ENCODE peak calls at places on chromosomes 16 and 17, in eight cellular contexts. One of them, this sample, is unnamed.

GRCh38 chr17:35056013-35056412 is 7.5 kb downstream of the RFFL start:
- DNase-seq in HCT116: no peak
- DNase-seq in cardiac muscle cell: no peak
- DNase-seq in neural progenitor cell: peak
- DNase-seq in psoas muscle: no peak
- DNase-seq in right lobe of liver: no peak
- DNase-seq in heart right ventricle: no peak
- DNase-seq in fibroblast of pulmonary artery: no peak
- DNase-seq in this sample: no peak

GRCh38 chr17:34369196-34369500 is 6.1 kb upstream of the CCL1 start:
- DNase-seq in HCT116: no peak
- DNase-seq in cardiac muscle cell: no peak
- DNase-seq in neural progenitor cell: no peak
- DNase-seq in psoas muscle: no peak
- DNase-seq in right lobe of liver: no peak
- DNase-seq in heart right ventricle: no peak
- DNase-seq in fibroblast of pulmonary artery: no peak
- DNase-seq in this sample: no peak

GRCh38 chr17:69523252-69523861 is 108.9 kb downstream of the MAP2K6 start:
- DNase-seq in HCT116: peak
- DNase-seq in cardiac muscle cell: peak
- DNase-seq in neural progenitor cell: peak
- DNase-seq in psoas muscle: no peak
- DNase-seq in right lobe of liver: no peak
- DNase-seq in heart right ventricle: peak
- DNase-seq in fibroblast of pulmonary artery: peak
- DNase-seq in this sample: peak

GRCh38 chr16:56675685-56676210 is 6.1 kb downstream of the MT1H start:
- DNase-seq in HCT116: no peak
- DNase-seq in cardiac muscle cell: no peak
- DNase-seq in neural progenitor cell: no peak
- DNase-seq in psoas muscle: no peak
- DNase-seq in right lobe of liver: no peak
- DNase-seq in heart right ventricle: no peak
- DNase-seq in fibroblast of pulmonary artery: no peak
- DNase-seq in this sample: no peak

GRCh38 chr16:49556252-49557069 is 182.9 kb downstream of the C16orf78 start:
- DNase-seq in HCT116: peak
- DNase-seq in cardiac muscle cell: peak
- DNase-seq in neural progenitor cell: peak
- DNase-seq in psoas muscle: no peak
- DNase-seq in right lobe of liver: no peak
- DNase-seq in heart right ventricle: no peak
- DNase-seq in fibroblast of pulmonary artery: peak
- DNase-seq in this sample: peak

GRCh38 chr16:79334127-79334526 is 266.4 kb downstream of the MAF start:
- DNase-seq in HCT116: no peak
- DNase-seq in cardiac muscle cell: peak
- DNase-seq in neural progenitor cell: peak
- DNase-seq in psoas muscle: no peak
- DNase-seq in right lobe of liver: no peak
- DNase-seq in heart right ventricle: no peak
- DNase-seq in fibroblast of pulmonary artery: no peak
- DNase-seq in this sample: no peak

GRCh38 chr16:58222532-58223316 is 24.8 kb upstream of the CSNK2A2 start:
- DNase-seq in HCT116: peak
- DNase-seq in cardiac muscle cell: no peak
- DNase-seq in neural progenitor cell: no peak
- DNase-seq in psoas muscle: no peak
- DNase-seq in right lobe of liver: peak
- DNase-seq in heart right ventricle: no peak
- DNase-seq in fibroblast of pulmonary artery: peak
- DNase-seq in this sample: peak

GRCh38 chr17:58184308-58184985 is 8.1 kb upstream of the EPX start:
- DNase-seq in HCT116: peak
- DNase-seq in cardiac muscle cell: no peak
- DNase-seq in neural progenitor cell: peak
- DNase-seq in psoas muscle: no peak
- DNase-seq in right lobe of liver: no peak
- DNase-seq in heart right ventricle: no peak
- DNase-seq in fibroblast of pulmonary artery: peak
- DNase-seq in this sample: peak

GRCh38 chr17:40980594-40980993 is 3.5 kb downstream of the KRT40 start:
- DNase-seq in HCT116: no peak
- DNase-seq in cardiac muscle cell: peak
- DNase-seq in neural progenitor cell: no peak
- DNase-seq in psoas muscle: peak
- DNase-seq in right lobe of liver: no peak
- DNase-seq in heart right ventricle: no peak
- DNase-seq in fibroblast of pulmonary artery: peak
- DNase-seq in this sample: peak

GRCh38 chr16:85208181-85208580 is 95.9 kb upstream of the CIBAR2 start:
- DNase-seq in HCT116: no peak
- DNase-seq in cardiac muscle cell: no peak
- DNase-seq in neural progenitor cell: no peak
- DNase-seq in psoas muscle: no peak
- DNase-seq in right lobe of liver: no peak
- DNase-seq in heart right ventricle: no peak
- DNase-seq in fibroblast of pulmonary artery: no peak
- DNase-seq in this sample: no peak

GRCh38 chr17:57834146-57834741 is 15.6 kb downstream of the MRPS23 start:
- DNase-seq in HCT116: no peak
- DNase-seq in cardiac muscle cell: no peak
- DNase-seq in neural progenitor cell: peak
- DNase-seq in psoas muscle: peak
- DNase-seq in right lobe of liver: no peak
- DNase-seq in heart right ventricle: no peak
- DNase-seq in fibroblast of pulmonary artery: no peak
- DNase-seq in this sample: peak

GRCh38 chr17:2239882-2240430 is 63.6 kb downstream of the SMG6 start:
- DNase-seq in HCT116: no peak
- DNase-seq in cardiac muscle cell: no peak
- DNase-seq in neural progenitor cell: no peak
- DNase-seq in psoas muscle: peak
- DNase-seq in right lobe of liver: no peak
- DNase-seq in heart right ventricle: peak
- DNase-seq in fibroblast of pulmonary artery: peak
- DNase-seq in this sample: peak

GRCh38 chr17:40517981-40518380 is 16.6 kb upstream of the TNS4 start:
- DNase-seq in HCT116: no peak
- DNase-seq in cardiac muscle cell: no peak
- DNase-seq in neural progenitor cell: no peak
- DNase-seq in psoas muscle: no peak
- DNase-seq in right lobe of liver: no peak
- DNase-seq in heart right ventricle: no peak
- DNase-seq in fibroblast of pulmonary artery: no peak
- DNase-seq in this sample: no peak

GRCh38 chr16:30003670-30004423 is 7.0 kb downstream of the DOC2A start:
- DNase-seq in HCT116: no peak
- DNase-seq in cardiac muscle cell: no peak
- DNase-seq in neural progenitor cell: no peak
- DNase-seq in psoas muscle: peak
- DNase-seq in right lobe of liver: no peak
- DNase-seq in heart right ventricle: no peak
- DNase-seq in fibroblast of pulmonary artery: no peak
- DNase-seq in this sample: no peak

GRCh38 chr16:63361032-63361624 is 1324.9 kb upstream of the CDH8 start:
- DNase-seq in HCT116: peak
- DNase-seq in cardiac muscle cell: peak
- DNase-seq in neural progenitor cell: peak
- DNase-seq in psoas muscle: no peak
- DNase-seq in right lobe of liver: no peak
- DNase-seq in heart right ventricle: no peak
- DNase-seq in fibroblast of pulmonary artery: peak
- DNase-seq in this sample: peak

GRCh38 chr17:50839591-50840310 is 4.4 kb downstream of the WFIKKN2 start:
- DNase-seq in HCT116: no peak
- DNase-seq in cardiac muscle cell: no peak
- DNase-seq in neural progenitor cell: no peak
- DNase-seq in psoas muscle: no peak
- DNase-seq in right lobe of liver: no peak
- DNase-seq in heart right ventricle: no peak
- DNase-seq in fibroblast of pulmonary artery: no peak
- DNase-seq in this sample: no peak

DNA sequence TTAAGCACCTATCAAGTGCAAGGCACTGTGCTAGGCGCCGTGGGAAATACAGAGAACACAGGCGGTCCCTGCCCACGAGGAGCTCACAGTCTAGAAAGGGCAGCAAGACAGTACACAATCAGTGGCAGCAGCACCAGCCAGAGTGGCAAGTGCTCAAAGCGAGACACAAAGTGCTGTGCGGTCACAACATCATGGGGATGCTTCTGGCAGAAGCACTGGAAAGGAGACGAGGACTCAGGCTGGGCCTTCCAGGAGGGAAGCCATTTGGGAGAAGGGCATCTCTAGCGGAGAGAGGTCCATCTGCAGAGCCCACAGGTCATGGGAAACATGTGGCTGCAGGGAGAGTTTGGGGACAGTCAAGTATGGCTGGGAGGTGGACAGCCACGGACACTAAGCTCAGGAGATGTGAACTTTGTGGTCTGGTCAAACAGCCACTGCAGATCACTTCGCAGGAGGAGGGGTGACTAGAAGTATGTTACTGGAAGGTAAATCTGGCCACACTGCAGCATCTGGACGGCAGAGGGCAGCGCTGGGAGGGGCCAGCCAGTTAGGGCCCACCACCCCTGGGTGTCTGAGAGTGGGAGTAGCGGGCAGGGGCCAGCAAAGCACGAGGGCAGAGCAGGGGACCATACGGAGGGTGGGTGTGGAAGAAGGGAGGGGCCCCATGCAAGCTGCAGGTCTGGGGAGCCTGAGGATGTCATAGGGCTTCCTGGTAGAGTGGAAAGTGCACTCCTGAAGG is 71.1 kb downstream of the N4BP1 start:
- DNase-seq in HCT116: no peak
- DNase-seq in cardiac muscle cell: peak
- DNase-seq in neural progenitor cell: peak
- DNase-seq in psoas muscle: no peak
- DNase-seq in right lobe of liver: no peak
- DNase-seq in heart right ventricle: no peak
- DNase-seq in fibroblast of pulmonary artery: no peak
- DNase-seq in this sample: peak
- TF ChIP-seq CTCF in HCT116: no peak
- TF ChIP-seq CTCF in cardiac muscle cell: peak
- TF ChIP-seq CTCF in neural progenitor cell: peak
- TF ChIP-seq CTCF in psoas muscle: no peak
- TF ChIP-seq CTCF in right lobe of liver: peak
- TF ChIP-seq CTCF in heart right ventricle: peak
- TF ChIP-seq CTCF in fibroblast of pulmonary artery: peak
- TF ChIP-seq CTCF in this sample: peak

GRCh38 chr16:50669741-50670140 is 11.4 kb downstream of the SNX20 start:
- DNase-seq in HCT116: no peak
- DNase-seq in cardiac muscle cell: no peak
- DNase-seq in neural progenitor cell: no peak
- DNase-seq in psoas muscle: no peak
- DNase-seq in right lobe of liver: no peak
- DNase-seq in heart right ventricle: no peak
- DNase-seq in fibroblast of pulmonary artery: no peak
- DNase-seq in this sample: no peak
- H3K4me3 ChIP-seq in HCT116: no peak
- H3K4me3 ChIP-seq in cardiac muscle cell: no peak
- H3K4me3 ChIP-seq in neural progenitor cell: no peak
- H3K4me3 ChIP-seq in psoas muscle: no peak
- H3K4me3 ChIP-seq in right lobe of liver: no peak
- H3K4me3 ChIP-seq in heart right ventricle: no peak
- H3K4me3 ChIP-seq in fibroblast of pulmonary artery: no peak
- H3K4me3 ChIP-seq in this sample: no peak

DNA sequence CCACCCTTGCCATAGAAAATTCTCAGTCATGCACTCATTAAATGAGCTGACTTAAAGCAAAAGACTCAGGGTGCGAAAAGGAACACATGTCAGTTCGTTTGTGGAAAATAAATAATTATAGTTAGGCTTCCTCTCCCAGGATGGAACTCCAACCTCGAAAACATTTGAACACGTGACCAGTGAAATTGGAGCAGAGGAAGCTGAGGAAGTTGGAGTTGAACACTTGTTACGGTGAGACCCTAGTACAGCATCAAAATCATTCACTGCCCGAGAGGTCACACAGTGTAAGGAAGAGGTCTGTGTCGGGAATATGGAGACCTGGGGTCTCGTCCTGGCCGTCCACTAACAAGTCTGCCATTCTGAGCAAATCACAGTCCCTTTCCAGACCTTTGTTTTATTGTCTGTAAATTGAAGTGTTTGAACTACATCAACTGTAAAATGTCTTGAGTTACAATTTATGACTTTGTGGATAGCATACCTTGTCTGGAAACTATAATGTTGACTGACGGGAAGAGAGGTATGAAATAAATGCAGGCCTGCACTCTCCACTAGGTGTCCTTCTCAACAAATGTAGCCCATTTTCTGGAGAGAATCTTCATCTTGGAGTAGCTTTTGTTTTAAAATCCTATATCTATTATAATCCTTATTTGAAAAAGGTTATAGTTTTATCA is 7.7 kb downstream of the PSMD7 start:
- DNase-seq in HCT116: no peak
- DNase-seq in cardiac muscle cell: no peak
- DNase-seq in neural progenitor cell: no peak
- DNase-seq in psoas muscle: no peak
- DNase-seq in right lobe of liver: no peak
- DNase-seq in heart right ventricle: no peak
- DNase-seq in fibroblast of pulmonary artery: peak
- DNase-seq in this sample: no peak
- TF ChIP-seq CTCF in HCT116: no peak
- TF ChIP-seq CTCF in cardiac muscle cell: peak
- TF ChIP-seq CTCF in neural progenitor cell: peak
- TF ChIP-seq CTCF in psoas muscle: peak
- TF ChIP-seq CTCF in right lobe of liver: peak
- TF ChIP-seq CTCF in heart right ventricle: peak
- TF ChIP-seq CTCF in fibroblast of pulmonary artery: peak
- TF ChIP-seq CTCF in this sample: peak

GRCh38 chr16:11524098-11524760 is 62.5 kb downstream of the LITAF start:
- DNase-seq in HCT116: no peak
- DNase-seq in cardiac muscle cell: no peak
- DNase-seq in neural progenitor cell: no peak
- DNase-seq in psoas muscle: peak
- DNase-seq in right lobe of liver: no peak
- DNase-seq in heart right ventricle: no peak
- DNase-seq in fibroblast of pulmonary artery: no peak
- DNase-seq in this sample: no peak

GRCh38 chr16:11526921-11527320 is 59.8 kb downstream of the LITAF start:
- DNase-seq in HCT116: no peak
- DNase-seq in cardiac muscle cell: peak
- DNase-seq in neural progenitor cell: peak
- DNase-seq in psoas muscle: peak
- DNase-seq in right lobe of liver: no peak
- DNase-seq in heart right ventricle: no peak
- DNase-seq in fibroblast of pulmonary artery: no peak
- DNase-seq in this sample: no peak

GRCh38 chr16:11533588-11533987 is 53.1 kb downstream of the LITAF start:
- DNase-seq in HCT116: no peak
- DNase-seq in cardiac muscle cell: no peak
- DNase-seq in neural progenitor cell: no peak
- DNase-seq in psoas muscle: no peak
- DNase-seq in right lobe of liver: no peak
- DNase-seq in heart right ventricle: no peak
- DNase-seq in fibroblast of pulmonary artery: no peak
- DNase-seq in this sample: no peak

GRCh38 chr16:11530171-11530940 is 56.4 kb downstream of the LITAF start:
- DNase-seq in HCT116: no peak
- DNase-seq in cardiac muscle cell: no peak
- DNase-seq in neural progenitor cell: peak
- DNase-seq in psoas muscle: no peak
- DNase-seq in right lobe of liver: no peak
- DNase-seq in heart right ventricle: no peak
- DNase-seq in fibroblast of pulmonary artery: peak
- DNase-seq in this sample: no peak

GRCh38 chr16:11528053-11528452 is 58.7 kb downstream of the LITAF start:
- DNase-seq in HCT116: no peak
- DNase-seq in cardiac muscle cell: no peak
- DNase-seq in neural progenitor cell: no peak
- DNase-seq in psoas muscle: no peak
- DNase-seq in right lobe of liver: no peak
- DNase-seq in heart right ventricle: no peak
- DNase-seq in fibroblast of pulmonary artery: no peak
- DNase-seq in this sample: no peak
- H3K4me3 ChIP-seq in HCT116: no peak
- H3K4me3 ChIP-seq in cardiac muscle cell: no peak
- H3K4me3 ChIP-seq in neural progenitor cell: no peak
- H3K4me3 ChIP-seq in psoas muscle: no peak
- H3K4me3 ChIP-seq in right lobe of liver: no peak
- H3K4me3 ChIP-seq in heart right ventricle: no peak
- H3K4me3 ChIP-seq in fibroblast of pulmonary artery: no peak
- H3K4me3 ChIP-seq in this sample: no peak

This sample was measured in foreskin fibroblast.